ENCODE peak calls at places on chromosomes 7 and 10, in seven cellular contexts. One of them, this sample, is unnamed.
A peak's percentile ranks its signal among the peaks of the same experiment; 100 is the strongest.

GRCh38 chr7:38274493-38274892 is 1.1 kb upstream of the TARP start:
- DNase-seq in neuronal stem cell: no peak
- DNase-seq in IMR-90: peak; percentile 7
- DNase-seq in H9: no peak
- DNase-seq in mesenchymal stem cell: no peak
- DNase-seq in trophoblast cell: peak; percentile 86
- DNase-seq in H1: no peak
- DNase-seq in this sample: no peak

GRCh38 chr10:124576526-124577420 is 115.2 kb downstream of the LHPP start:
- DNase-seq in neuronal stem cell: no peak
- DNase-seq in IMR-90: no peak
- DNase-seq in H9: no peak
- DNase-seq in mesenchymal stem cell: no peak
- DNase-seq in trophoblast cell: no peak
- DNase-seq in H1: no peak
- DNase-seq in this sample: no peak

GRCh38 chr7:123649956-123650355 is 5.7 kb upstream of the LMOD2 start:
- DNase-seq in neuronal stem cell: no peak
- DNase-seq in IMR-90: no peak
- DNase-seq in H9: no peak
- DNase-seq in mesenchymal stem cell: peak; percentile 58
- DNase-seq in trophoblast cell: no peak
- DNase-seq in H1: no peak
- DNase-seq in this sample: no peak

GRCh38 chr7:75716992-75717626 is 21.6 kb downstream of the HIP1 start:
- DNase-seq in neuronal stem cell: no peak
- DNase-seq in IMR-90: peak; percentile 83
- DNase-seq in H9: no peak
- DNase-seq in mesenchymal stem cell: peak; percentile 82
- DNase-seq in trophoblast cell: peak; percentile 97
- DNase-seq in H1: no peak
- DNase-seq in this sample: no peak

GRCh38 chr10:10584164-10584563 is 433.5 kb upstream of the CELF2 start:
- DNase-seq in neuronal stem cell: no peak
- DNase-seq in IMR-90: no peak
- DNase-seq in H9: no peak
- DNase-seq in mesenchymal stem cell: no peak
- DNase-seq in trophoblast cell: no peak
- DNase-seq in H1: no peak
- DNase-seq in this sample: no peak

GRCh38 chr10:92131271-92131820 is 159.5 kb downstream of the CPEB3 start:
- DNase-seq in neuronal stem cell: no peak
- DNase-seq in IMR-90: no peak
- DNase-seq in H9: no peak
- DNase-seq in mesenchymal stem cell: no peak
- DNase-seq in trophoblast cell: no peak
- DNase-seq in H1: no peak
- DNase-seq in this sample: no peak

GRCh38 chr10:79061441-79062315 is 7.1 kb upstream of the ZMIZ1 start:
- DNase-seq in neuronal stem cell: no peak
- DNase-seq in IMR-90: no peak
- DNase-seq in H9: no peak
- DNase-seq in mesenchymal stem cell: no peak
- DNase-seq in trophoblast cell: no peak
- DNase-seq in H1: no peak
- DNase-seq in this sample: no peak

GRCh38 chr7:27160546-27161213 is 4.2 kb upstream of the HOXA7 start:
- DNase-seq in neuronal stem cell: peak; percentile 91
- DNase-seq in IMR-90: peak; percentile 77
- DNase-seq in H9: peak; percentile 87
- DNase-seq in mesenchymal stem cell: peak; percentile 78
- DNase-seq in trophoblast cell: peak; percentile 87
- DNase-seq in H1: peak; percentile 59
- DNase-seq in this sample: peak; percentile 84

GRCh38 chr7:81127991-81128390 is 209.1 kb upstream of the SEMA3C start:
- DNase-seq in neuronal stem cell: no peak
- DNase-seq in IMR-90: peak; percentile 38
- DNase-seq in H9: no peak
- DNase-seq in mesenchymal stem cell: peak; percentile 28
- DNase-seq in trophoblast cell: no peak
- DNase-seq in H1: no peak
- DNase-seq in this sample: no peak

GRCh38 chr10:79394631-79395030 is 47.4 kb downstream of the PPIF start:
- DNase-seq in neuronal stem cell: no peak
- DNase-seq in IMR-90: no peak
- DNase-seq in H9: no peak
- DNase-seq in mesenchymal stem cell: no peak
- DNase-seq in trophoblast cell: no peak
- DNase-seq in H1: no peak
- DNase-seq in this sample: no peak

DNA sequence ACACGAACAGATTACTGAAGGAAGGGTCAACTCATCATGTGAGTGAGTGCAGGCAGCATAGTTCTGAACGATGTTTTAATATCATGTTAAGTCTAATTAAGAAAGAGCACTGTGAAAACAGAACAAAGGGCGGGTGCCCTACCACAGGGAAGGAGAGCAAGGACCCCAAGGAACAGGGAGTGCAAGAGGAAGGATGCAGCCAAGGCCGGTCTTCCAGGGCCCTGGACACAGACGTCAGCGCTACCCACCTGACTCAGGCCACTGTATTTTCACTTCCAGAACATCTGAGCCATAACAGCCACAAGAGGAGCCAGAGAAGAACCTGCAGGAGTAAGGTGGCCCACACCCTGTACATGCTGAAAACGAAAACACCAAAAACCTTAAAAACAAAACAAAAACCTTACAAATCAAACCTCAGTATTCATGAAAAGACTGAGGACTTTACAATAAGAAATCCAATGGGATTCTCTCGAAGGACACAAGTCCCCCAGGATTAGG is 506.1 kb upstream of the AKR1E2 start:
- DNase-seq in neuronal stem cell: no peak
- DNase-seq in IMR-90: no peak
- DNase-seq in H9: no peak
- DNase-seq in mesenchymal stem cell: no peak
- DNase-seq in trophoblast cell: no peak
- DNase-seq in H1: no peak
- DNase-seq in this sample: no peak
- H3K23ac ChIP-seq in neuronal stem cell: no peak overlapping the region
- H3K23ac ChIP-seq in IMR-90: no peak overlapping the region
- H3K23ac ChIP-seq in H9: no peak overlapping the region
- H3K23ac ChIP-seq in mesenchymal stem cell: no peak overlapping the region
- H3K23ac ChIP-seq in trophoblast cell: no peak overlapping the region
- H3K23ac ChIP-seq in H1: no peak overlapping the region
- H3K23ac ChIP-seq in this sample: no peak overlapping the region

DNA sequence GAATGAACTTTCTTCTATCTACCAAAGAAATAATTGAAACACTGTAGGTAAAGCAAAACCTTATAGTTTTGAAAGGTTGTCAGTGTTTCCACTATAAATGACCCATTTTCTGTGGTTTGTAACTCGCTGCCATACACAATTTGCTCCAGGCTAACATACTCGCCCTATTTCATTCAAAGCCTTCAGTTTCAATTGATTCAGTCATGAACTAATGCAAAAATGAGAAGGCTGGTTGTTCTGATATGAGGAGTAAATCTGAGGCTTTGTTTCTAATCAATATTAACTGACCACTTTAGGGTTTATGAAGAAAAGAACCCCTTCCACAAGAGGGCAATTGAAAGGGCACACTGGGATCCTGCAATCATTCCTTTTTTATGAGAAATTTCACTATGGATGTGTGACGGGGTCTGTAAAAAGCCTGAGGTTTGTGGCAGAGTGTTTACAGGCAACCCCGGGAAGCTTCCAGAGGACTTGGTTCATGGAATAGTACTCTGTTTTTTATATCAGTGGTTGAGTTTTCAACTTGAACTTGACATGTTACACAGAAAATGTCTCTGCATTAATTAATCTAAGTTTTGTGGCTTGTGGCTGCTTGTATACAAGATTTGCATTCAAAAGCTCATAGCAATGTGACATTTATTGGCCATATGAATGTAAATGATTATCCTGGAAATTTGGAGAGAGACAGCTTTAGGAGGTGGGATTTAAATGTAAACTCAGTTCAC is 133.2 kb downstream of the NRP1 start:
- DNase-seq in neuronal stem cell: no peak
- DNase-seq in IMR-90: no peak
- DNase-seq in H9: no peak
- DNase-seq in mesenchymal stem cell: no peak
- DNase-seq in trophoblast cell: no peak
- DNase-seq in H1: no peak
- DNase-seq in this sample: no peak
- H3K23ac ChIP-seq in neuronal stem cell: no peak overlapping the region
- H3K23ac ChIP-seq in IMR-90: no peak overlapping the region
- H3K23ac ChIP-seq in H9: no peak overlapping the region
- H3K23ac ChIP-seq in mesenchymal stem cell: no peak overlapping the region
- H3K23ac ChIP-seq in trophoblast cell: no peak overlapping the region
- H3K23ac ChIP-seq in H1: no peak overlapping the region
- H3K23ac ChIP-seq in this sample: no peak overlapping the region

GRCh38 chr10:117719558-117719957 is 177.0 kb downstream of the EMX2 start:
- DNase-seq in neuronal stem cell: no peak
- DNase-seq in IMR-90: no peak
- DNase-seq in H9: no peak
- DNase-seq in mesenchymal stem cell: no peak
- DNase-seq in trophoblast cell: no peak
- DNase-seq in H1: no peak
- DNase-seq in this sample: no peak
- H3K23ac ChIP-seq in neuronal stem cell: no peak overlapping the region
- H3K23ac ChIP-seq in IMR-90: no peak overlapping the region
- H3K23ac ChIP-seq in H9: no peak overlapping the region
- H3K23ac ChIP-seq in mesenchymal stem cell: no peak overlapping the region
- H3K23ac ChIP-seq in trophoblast cell: no peak overlapping the region
- H3K23ac ChIP-seq in H1: no peak overlapping the region
- H3K23ac ChIP-seq in this sample: no peak overlapping the region

DNA sequence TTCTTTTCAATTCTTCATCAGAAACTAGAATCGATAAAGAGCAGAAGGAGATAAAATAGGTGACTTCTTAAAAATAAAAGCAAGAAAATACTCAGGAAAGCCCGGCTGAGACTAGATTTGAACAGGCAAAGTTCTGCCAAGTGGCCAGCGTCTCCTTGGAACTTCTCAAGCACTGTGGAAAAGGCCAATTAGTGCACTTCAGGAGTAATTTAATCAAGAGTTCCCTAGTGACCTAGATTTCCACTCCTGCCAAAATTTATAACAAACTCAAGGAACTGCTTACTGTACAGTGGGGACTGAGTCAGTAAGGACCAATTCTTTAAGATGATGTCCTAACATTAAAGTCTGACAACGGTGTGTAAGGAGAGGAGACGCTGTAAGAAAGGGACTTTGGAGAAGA is 57.3 kb downstream of the CHCHD3 start:
- DNase-seq in neuronal stem cell: no peak
- DNase-seq in IMR-90: no peak
- DNase-seq in H9: no peak
- DNase-seq in mesenchymal stem cell: no peak
- DNase-seq in trophoblast cell: no peak
- DNase-seq in H1: no peak
- DNase-seq in this sample: no peak
- H3K23ac ChIP-seq in neuronal stem cell: no peak overlapping the region
- H3K23ac ChIP-seq in IMR-90: no peak overlapping the region
- H3K23ac ChIP-seq in H9: no peak overlapping the region
- H3K23ac ChIP-seq in mesenchymal stem cell: no peak overlapping the region
- H3K23ac ChIP-seq in trophoblast cell: no peak overlapping the region
- H3K23ac ChIP-seq in H1: no peak overlapping the region
- H3K23ac ChIP-seq in this sample: no peak overlapping the region

DNA sequence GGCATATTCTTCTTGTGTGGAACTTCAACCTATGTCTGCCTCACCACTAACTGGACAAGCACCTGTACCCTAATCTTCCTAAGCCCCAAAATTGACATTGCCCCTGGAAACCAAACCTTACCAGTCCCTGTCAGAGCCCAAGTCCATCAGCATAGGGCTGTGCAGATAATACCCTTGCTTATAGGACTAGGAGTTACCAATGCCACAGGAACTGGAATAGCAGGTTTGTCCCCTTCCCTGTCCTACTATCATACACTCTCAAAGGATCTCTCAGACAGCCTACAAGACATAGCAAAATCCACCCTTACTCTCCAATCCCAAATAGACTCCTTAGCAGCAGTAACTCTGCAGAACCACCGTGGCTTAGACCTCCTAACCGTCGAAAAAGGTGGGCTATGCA is 19.8 kb downstream of the ZNF107 start:
- DNase-seq in neuronal stem cell: no peak
- DNase-seq in IMR-90: no peak
- DNase-seq in H9: no peak
- DNase-seq in mesenchymal stem cell: no peak
- DNase-seq in trophoblast cell: peak; percentile 88
- DNase-seq in H1: no peak
- DNase-seq in this sample: no peak
- H3K23ac ChIP-seq in neuronal stem cell: no peak overlapping the region
- H3K23ac ChIP-seq in IMR-90: no peak overlapping the region
- H3K23ac ChIP-seq in H9: no peak overlapping the region
- H3K23ac ChIP-seq in mesenchymal stem cell: no peak overlapping the region
- H3K23ac ChIP-seq in trophoblast cell: no peak overlapping the region
- H3K23ac ChIP-seq in H1: no peak overlapping the region
- H3K23ac ChIP-seq in this sample: no peak overlapping the region

This sample was measured in mesendoderm.